ENCODE peak calls at places on chromosomes 12 and 14, in seven cellular contexts. F is right lobe of liver, Z is colonic mucosa, S is tibial nerve, D is hepatocyte, N is pancreas, B is stomach. K is an unnamed sample.

GRCh38 chr14:69247691-69248440 is 12.1 kb upstream of the GALNT16 start:
- DNase-seq in F (no peak), Z (no peak), S (peak; percentile 72), D (no peak), N (no peak), B (no peak), K (no peak)

GRCh38 chr14:34059925-34060746 is 109.3 kb upstream of the EGLN3 start:
- DNase-seq in F (peak; percentile 87), Z (peak; percentile 87), S (peak; percentile 40), D (peak; percentile 94), N (peak; percentile 71), B (peak; percentile 85), K (peak; percentile 69)

GRCh38 chr12:50589650-50590435 is 85.1 kb downstream of the DIP2B start:
- DNase-seq in F (no peak), Z (no peak), S (no peak), D (peak; percentile 18), N (no peak), B (no peak), K (no peak)

GRCh38 chr14:93295541-93296220 is 37.2 kb downstream of the BTBD7 start:
- DNase-seq in F (no peak), Z (no peak), S (no peak), D (no peak), N (no peak), B (no peak), K (no peak)

GRCh38 chr12:110585231-110585799 is 2.2 kb upstream of the PPTC7 start:
- DNase-seq in F (no peak), Z (no peak), S (no peak), D (peak; percentile 16), N (peak; percentile 36), B (no peak), K (no peak)

GRCh38 chr12:105574056-105574715 is 243.7 kb downstream of the C12orf75 start:
- DNase-seq in F (no peak), Z (no peak), S (no peak), D (no peak), N (no peak), B (no peak), K (no peak)

GRCh38 chr14:23321572-23322547 is 603 bp downstream of the PABPN1 start:
- DNase-seq in F (peak; percentile 70), Z (peak; percentile 57), S (peak; percentile 23), D (peak; percentile 66), N (peak; percentile 51), B (peak; percentile 52), K (no peak)

GRCh38 chr12:109130755-109131521 is 14.6 kb downstream of the ACACB start:
- DNase-seq in F (peak; percentile 88), Z (no peak), S (no peak), D (no peak), N (peak; percentile 71), B (peak; percentile 71), K (peak; percentile 35)

GRCh38 chr14:103854822-103855733 is 7.7 kb upstream of the PPP1R13B start:
- DNase-seq in F (no peak), Z (no peak), S (no peak), D (peak; percentile 70), N (peak; percentile 81), B (peak; percentile 79), K (peak; percentile 83)

GRCh38 chr12:126907900-126908764 is 1358.8 kb upstream of the TMEM132C start:
- DNase-seq in F (no peak), Z (no peak), S (no peak), D (no peak), N (no peak), B (no peak), K (no peak)

GRCh38 chr12:51949342-51950030 is 2.0 kb upstream of the ACVR1B start:
- DNase-seq in F (no peak), Z (no peak), S (no peak), D (no peak), N (no peak), B (no peak), K (no peak)

GRCh38 chr14:51260225-51260624 is 20.2 kb downstream of the TMX1 start:
- DNase-seq in F (no peak), Z (no peak), S (no peak), D (no peak), N (no peak), B (no peak), K (no peak)

GRCh38 chr12:103884316-103884715 is 43.3 kb upstream of the NT5DC3 start:
- DNase-seq in F (no peak), Z (no peak), S (no peak), D (peak; percentile 40), N (no peak), B (no peak), K (peak; percentile 24)

GRCh38 chr14:65173973-65174693 is 71.8 kb upstream of the MAX start:
- DNase-seq in F (no peak), Z (no peak), S (no peak), D (no peak), N (no peak), B (no peak), K (no peak)

GRCh38 chr14:103803661-103804060 is 43.7 kb downstream of the PPP1R13B start:
- DNase-seq in F (no peak), Z (no peak), S (no peak), D (no peak), N (no peak), B (no peak), K (no peak)

GRCh38 chr14:21668377-21668776 is 5.2 kb downstream of the OR4E1 start:
- DNase-seq in F (no peak), Z (no peak), S (no peak), D (peak; percentile 10), N (no peak), B (no peak), K (no peak)

GRCh38 chr12:75820848-75821578 is 210.6 kb downstream of the PHLDA1 start:
- DNase-seq in F (no peak), Z (peak; percentile 35), S (peak; percentile 66), D (no peak), N (no peak), B (no peak), K (peak; percentile 66)

GRCh38 chr14:56797569-56798446 is 12.5 kb downstream of the OTX2 start:
- DNase-seq in F (peak; percentile 26), Z (no peak), S (no peak), D (peak; percentile 9), N (no peak), B (no peak), K (peak; percentile 86)

GRCh38 chr12:79932393-79932792 is 2.5 kb downstream of the PPP1R12A start:
- DNase-seq in F (no peak), Z (no peak), S (no peak), D (no peak), N (no peak), B (no peak), K (no peak)
- H3K27ac ChIP-seq in F (no peak overlapping the region), Z (peak overlapping the region; percentile 94), S (no peak overlapping the region), D (no peak overlapping the region), N (no peak overlapping the region), B (peak overlapping the region; percentile 98), K (no peak overlapping the region)

DNA sequence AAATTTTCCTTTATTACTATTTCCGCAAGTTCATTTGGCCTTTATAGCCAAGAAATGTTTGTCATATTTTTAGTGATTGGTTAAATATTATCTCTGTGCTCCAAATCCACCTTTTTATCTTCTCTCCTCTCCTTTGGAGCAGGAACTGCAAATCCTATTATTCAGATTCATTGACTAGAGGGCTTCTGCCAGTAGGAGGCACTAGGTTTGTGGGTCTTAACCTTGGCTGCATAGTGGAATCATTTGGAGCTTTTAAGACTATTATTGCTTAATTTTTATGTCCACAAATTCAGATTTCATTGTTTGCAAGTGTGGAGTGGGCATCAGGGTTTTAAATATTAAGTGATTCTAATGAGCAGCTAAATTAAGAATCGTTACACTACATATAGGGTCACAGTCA is 75.3 kb upstream of the SYT10 start:
- DNase-seq in F (no peak), Z (no peak), S (no peak), D (no peak), N (no peak), B (no peak), K (no peak)
- TF ChIP-seq CTCF in F (no peak), Z (no peak), S (no peak), D (peak; percentile 16), N (no peak), B (no peak), K (peak; percentile 5)

GRCh38 chr12:124286946-124287345 is 7.9 kb upstream of the RFLNA start:
- DNase-seq in F (no peak), Z (no peak), S (no peak), D (no peak), N (no peak), B (no peak), K (no peak)
- H3K36me3 ChIP-seq in F (no peaks in the 10 kb centered on the region), Z (no peaks in the 10 kb centered on the region), S (no peaks in the 10 kb centered on the region), D (no peaks in the 10 kb centered on the region), N (no peaks in the 10 kb centered on the region), B (no peaks in the 10 kb centered on the region), K (no peaks in the 10 kb centered on the region)

DNA sequence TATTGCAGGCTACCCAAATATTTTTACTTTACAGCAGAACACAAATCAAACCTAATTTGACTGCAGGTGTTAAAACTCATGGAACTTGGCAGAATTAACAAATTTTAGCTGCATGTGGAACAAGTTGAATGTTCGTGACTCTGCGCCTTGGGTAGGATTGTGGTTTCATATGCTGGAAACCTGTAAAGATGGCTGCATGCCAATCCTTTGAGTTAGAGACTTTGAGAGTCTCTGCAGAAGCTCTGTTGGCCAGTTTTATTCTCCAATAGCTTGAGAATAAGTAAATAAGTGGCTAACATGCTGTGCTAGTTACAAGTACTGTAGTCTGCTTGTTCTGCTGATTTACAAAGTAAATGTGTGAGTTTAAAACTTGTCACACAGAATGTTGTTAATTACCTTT is 77.8 kb downstream of the PDE6H start:
- DNase-seq in F (no peak), Z (no peak), S (no peak), D (peak; percentile 12), N (no peak), B (no peak), K (no peak)
- H3K27ac ChIP-seq in F (no peak overlapping the region), Z (no peak overlapping the region), S (no peak overlapping the region), D (no peak overlapping the region), N (no peak overlapping the region), B (no peak overlapping the region), K (peak overlapping the region; percentile 79)

DNA sequence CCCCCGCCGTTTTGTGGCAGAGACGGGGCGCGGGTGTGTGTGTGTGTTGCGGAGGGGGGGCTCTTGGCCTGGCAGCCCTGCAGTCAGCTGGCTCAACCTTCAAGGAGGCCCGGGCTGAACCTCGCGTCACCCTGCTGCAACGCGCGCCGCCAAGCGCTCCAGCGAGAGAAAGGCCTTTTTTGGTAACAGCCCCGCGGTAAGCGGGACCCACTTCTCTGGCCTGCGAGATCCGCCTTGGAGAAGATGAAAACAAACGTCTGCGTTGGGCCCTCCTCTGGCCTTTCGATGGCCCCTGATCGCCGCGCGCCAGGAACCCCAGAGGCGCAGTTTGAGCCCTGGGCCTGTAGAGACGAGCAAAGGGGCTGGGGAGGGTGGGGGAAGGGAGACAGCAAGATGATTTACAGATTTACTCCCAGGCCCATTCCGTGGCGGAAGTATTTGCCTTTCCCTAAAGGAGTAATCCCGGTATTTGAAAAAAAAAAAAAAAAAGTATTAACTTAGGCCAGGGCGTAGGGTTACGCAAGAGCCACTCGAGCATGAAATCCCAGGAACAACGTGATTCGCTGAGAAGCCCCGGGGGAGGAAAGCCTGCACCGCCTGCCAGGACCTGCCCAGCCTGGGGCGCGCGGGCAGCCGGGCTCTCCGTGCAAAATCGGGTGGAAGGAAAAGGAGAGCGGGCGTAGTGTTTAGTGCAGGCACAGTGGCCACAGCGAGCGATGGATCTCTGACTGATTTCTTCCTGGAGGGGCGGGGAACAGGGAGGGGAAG is 4.5 kb upstream of the IRF2BPL start:
- DNase-seq in F (peak; percentile 89), Z (peak; percentile 90), S (peak; percentile 90), D (peak; percentile 95), N (peak; percentile 94), B (peak; percentile 91), K (peak; percentile 95)
- TF ChIP-seq CTCF in F (no peak), Z (no peak), S (peak; percentile 40), D (peak; percentile 33), N (no peak), B (no peak), K (peak; percentile 33)

GRCh38 chr12:128807161-128807724 is 16.5 kb downstream of the SLC15A4 start:
- DNase-seq in F (no peak), Z (no peak), S (no peak), D (no peak), N (no peak), B (no peak), K (no peak)
- H3K36me3 ChIP-seq in F (peaks cover 28% of the 10 kb centered on the region), Z (no peaks in the 10 kb centered on the region), S (no peaks in the 10 kb centered on the region), D (no peaks in the 10 kb centered on the region), N (no peaks in the 10 kb centered on the region), B (peaks cover 56% of the 10 kb centered on the region), K (peaks cover 53% of the 10 kb centered on the region)

K was measured in WERI-Rb-1.